ENCODE peak calls at places on chromosomes 2 and 18, in six cellular contexts. One of them, this sample, is unnamed.

GRCh38 chr2:164538250-164538866 is 82.9 kb downstream of the GRB14 start:
- DNase-seq in uterus: no peak
- DNase-seq in heart left ventricle: no peak
- DNase-seq in NCI-H1048: peak
- DNase-seq in sigmoid colon: no peak
- DNase-seq in KBM-7: peak
- DNase-seq in this sample: no peak

GRCh38 chr2:239073270-239073669 is 225.4 kb downstream of the TWIST2 start:
- DNase-seq in uterus: no peak
- DNase-seq in heart left ventricle: peak
- DNase-seq in NCI-H1048: no peak
- DNase-seq in sigmoid colon: no peak
- DNase-seq in KBM-7: no peak
- DNase-seq in this sample: peak

GRCh38 chr2:207165121-207166038 is at the start of gene KLF7:
- DNase-seq in uterus: peak
- DNase-seq in heart left ventricle: peak
- DNase-seq in NCI-H1048: no peak
- DNase-seq in sigmoid colon: peak
- DNase-seq in KBM-7: peak
- DNase-seq in this sample: peak

GRCh38 chr2:96860065-96861029 is 2.5 kb upstream of the ANKRD39 start:
- DNase-seq in uterus: peak
- DNase-seq in heart left ventricle: no peak
- DNase-seq in NCI-H1048: no peak
- DNase-seq in sigmoid colon: peak
- DNase-seq in KBM-7: no peak
- DNase-seq in this sample: no peak

GRCh38 chr2:150705767-150706166 is 218.3 kb upstream of the RND3 start:
- DNase-seq in uterus: no peak
- DNase-seq in heart left ventricle: no peak
- DNase-seq in NCI-H1048: no peak
- DNase-seq in sigmoid colon: no peak
- DNase-seq in KBM-7: no peak
- DNase-seq in this sample: no peak

GRCh38 chr2:19358242-19359020 is at the start of gene OSR1:
- DNase-seq in uterus: peak
- DNase-seq in heart left ventricle: peak
- DNase-seq in NCI-H1048: no peak
- DNase-seq in sigmoid colon: peak
- DNase-seq in KBM-7: peak
- DNase-seq in this sample: peak

GRCh38 chr18:48547456-48548403 is 8.9 kb downstream of the CTIF start:
- DNase-seq in uterus: no peak
- DNase-seq in heart left ventricle: peak
- DNase-seq in NCI-H1048: peak
- DNase-seq in sigmoid colon: no peak
- DNase-seq in KBM-7: no peak
- DNase-seq in this sample: no peak

GRCh38 chr2:130374587-130375290 is 18.9 kb downstream of the PTPN18 start:
- DNase-seq in uterus: no peak
- DNase-seq in heart left ventricle: no peak
- DNase-seq in NCI-H1048: no peak
- DNase-seq in sigmoid colon: peak
- DNase-seq in KBM-7: no peak
- DNase-seq in this sample: peak

GRCh38 chr2:225999692-226000091 is 600.2 kb downstream of the NYAP2 start:
- DNase-seq in uterus: no peak
- DNase-seq in heart left ventricle: no peak
- DNase-seq in NCI-H1048: no peak
- DNase-seq in sigmoid colon: no peak
- DNase-seq in KBM-7: no peak
- DNase-seq in this sample: no peak

GRCh38 chr2:163612332-163612731 is 123.5 kb downstream of the FIGN start:
- DNase-seq in uterus: no peak
- DNase-seq in heart left ventricle: no peak
- DNase-seq in NCI-H1048: no peak
- DNase-seq in sigmoid colon: no peak
- DNase-seq in KBM-7: no peak
- DNase-seq in this sample: no peak

GRCh38 chr18:10973579-10974260 is 175.6 kb downstream of the PIEZO2 start:
- DNase-seq in uterus: no peak
- DNase-seq in heart left ventricle: no peak
- DNase-seq in NCI-H1048: no peak
- DNase-seq in sigmoid colon: no peak
- DNase-seq in KBM-7: no peak
- DNase-seq in this sample: no peak

GRCh38 chr18:34893239-34893638 is 148.0 kb upstream of the MAPRE2 start:
- DNase-seq in uterus: no peak
- DNase-seq in heart left ventricle: no peak
- DNase-seq in NCI-H1048: no peak
- DNase-seq in sigmoid colon: no peak
- DNase-seq in KBM-7: no peak
- DNase-seq in this sample: no peak

GRCh38 chr2:65686928-65687521 is 254.6 kb upstream of the SPRED2 start:
- DNase-seq in uterus: no peak
- DNase-seq in heart left ventricle: no peak
- DNase-seq in NCI-H1048: no peak
- DNase-seq in sigmoid colon: no peak
- DNase-seq in KBM-7: no peak
- DNase-seq in this sample: no peak

GRCh38 chr2:119786312-119786711 is 26.6 kb downstream of the PTPN4 start:
- DNase-seq in uterus: no peak
- DNase-seq in heart left ventricle: no peak
- DNase-seq in NCI-H1048: no peak
- DNase-seq in sigmoid colon: no peak
- DNase-seq in KBM-7: no peak
- DNase-seq in this sample: no peak

GRCh38 chr2:45156605-45157004 is 147.4 kb upstream of the SIX2 start:
- DNase-seq in uterus: no peak
- DNase-seq in heart left ventricle: no peak
- DNase-seq in NCI-H1048: no peak
- DNase-seq in sigmoid colon: no peak
- DNase-seq in KBM-7: no peak
- DNase-seq in this sample: no peak

GRCh38 chr18:63363951-63364350 is 3.1 kb downstream of the KDSR start:
- DNase-seq in uterus: no peak
- DNase-seq in heart left ventricle: no peak
- DNase-seq in NCI-H1048: no peak
- DNase-seq in sigmoid colon: no peak
- DNase-seq in KBM-7: peak
- DNase-seq in this sample: no peak

GRCh38 chr2:18625563-18625962 is 36.2 kb upstream of the NT5C1B start:
- DNase-seq in uterus: no peak
- DNase-seq in heart left ventricle: no peak
- DNase-seq in NCI-H1048: no peak
- DNase-seq in sigmoid colon: no peak
- DNase-seq in KBM-7: no peak
- DNase-seq in this sample: no peak

GRCh38 chr2:222774941-222775340 is 85.9 kb upstream of the ACSL3 start:
- DNase-seq in uterus: no peak
- DNase-seq in heart left ventricle: no peak
- DNase-seq in NCI-H1048: no peak
- DNase-seq in sigmoid colon: no peak
- DNase-seq in KBM-7: no peak
- DNase-seq in this sample: no peak

GRCh38 chr2:232460171-232460570 is 4.2 kb downstream of the ALPI start:
- DNase-seq in uterus: no peak
- DNase-seq in heart left ventricle: no peak
- DNase-seq in NCI-H1048: no peak
- DNase-seq in sigmoid colon: peak
- DNase-seq in KBM-7: no peak
- DNase-seq in this sample: no peak

GRCh38 chr2:200662727-200663126 is 76.9 kb downstream of the AOX1 start:
- DNase-seq in uterus: no peak
- DNase-seq in heart left ventricle: no peak
- DNase-seq in NCI-H1048: no peak
- DNase-seq in sigmoid colon: no peak
- DNase-seq in KBM-7: no peak
- DNase-seq in this sample: no peak

GRCh38 chr2:26347286-26347865 is 787 bp upstream of the ADGRF3 start:
- DNase-seq in uterus: no peak
- DNase-seq in heart left ventricle: no peak
- DNase-seq in NCI-H1048: no peak
- DNase-seq in sigmoid colon: no peak
- DNase-seq in KBM-7: no peak
- DNase-seq in this sample: no peak

GRCh38 chr2:59458862-59459261 is 1094.6 kb downstream of the BCL11A start:
- DNase-seq in uterus: no peak
- DNase-seq in heart left ventricle: no peak
- DNase-seq in NCI-H1048: no peak
- DNase-seq in sigmoid colon: no peak
- DNase-seq in KBM-7: no peak
- DNase-seq in this sample: no peak

GRCh38 chr18:58315739-58316215 is 271.8 kb downstream of the NEDD4L start:
- DNase-seq in uterus: peak
- DNase-seq in heart left ventricle: peak
- DNase-seq in NCI-H1048: no peak
- DNase-seq in sigmoid colon: no peak
- DNase-seq in KBM-7: no peak
- DNase-seq in this sample: peak

GRCh38 chr18:35470440-35470839 is 27.3 kb downstream of the INO80C start:
- DNase-seq in uterus: no peak
- DNase-seq in heart left ventricle: no peak
- DNase-seq in NCI-H1048: no peak
- DNase-seq in sigmoid colon: no peak
- DNase-seq in KBM-7: no peak
- DNase-seq in this sample: no peak

GRCh38 chr2:107303964-107304363 is 418.0 kb upstream of the ST6GAL2 start:
- DNase-seq in uterus: no peak
- DNase-seq in heart left ventricle: no peak
- DNase-seq in NCI-H1048: no peak
- DNase-seq in sigmoid colon: no peak
- DNase-seq in KBM-7: no peak
- DNase-seq in this sample: no peak

GRCh38 chr2:75596784-75597183 is 36.0 kb upstream of the EVA1A start:
- DNase-seq in uterus: no peak
- DNase-seq in heart left ventricle: no peak
- DNase-seq in NCI-H1048: no peak
- DNase-seq in sigmoid colon: no peak
- DNase-seq in KBM-7: no peak
- DNase-seq in this sample: no peak

GRCh38 chr2:10271946-10272345 is 30.8 kb upstream of the HPCAL1 start:
- DNase-seq in uterus: no peak
- DNase-seq in heart left ventricle: no peak
- DNase-seq in NCI-H1048: no peak
- DNase-seq in sigmoid colon: no peak
- DNase-seq in KBM-7: no peak
- DNase-seq in this sample: no peak

GRCh38 chr18:70324897-70325296 is 36.1 kb downstream of the SOCS6 start:
- DNase-seq in uterus: no peak
- DNase-seq in heart left ventricle: no peak
- DNase-seq in NCI-H1048: no peak
- DNase-seq in sigmoid colon: no peak
- DNase-seq in KBM-7: no peak
- DNase-seq in this sample: no peak

GRCh38 chr2:227180286-227180685 is 15.9 kb downstream of the COL4A3 start:
- DNase-seq in uterus: no peak
- DNase-seq in heart left ventricle: no peak
- DNase-seq in NCI-H1048: no peak
- DNase-seq in sigmoid colon: no peak
- DNase-seq in KBM-7: no peak
- DNase-seq in this sample: peak

GRCh38 chr18:79405781-79406575 is 10.2 kb downstream of the NFATC1 start:
- DNase-seq in uterus: no peak
- DNase-seq in heart left ventricle: peak
- DNase-seq in NCI-H1048: no peak
- DNase-seq in sigmoid colon: no peak
- DNase-seq in KBM-7: peak
- DNase-seq in this sample: peak

This sample was measured in left cardiac atrium.